ENCODE peak calls at places on chromosome 16, in four cellular contexts. P is uterus, V is foreskin fibroblast, I is fibroblast of lung. X is an unnamed sample.

GRCh38 chr16:28596840-28597691 is at the start of gene SULT1A2:
- DNase-seq in P (no peak), V (no peak), I (peak), X (no peak)

GRCh38 chr16:86752582-86753175 is 174.3 kb downstream of the FOXL1 start:
- DNase-seq in P (no peak), V (no peak), I (peak), X (no peak)

GRCh38 chr16:75497558-75497957 is 2.3 kb upstream of the CHST6 start:
- DNase-seq in P (no peak), V (no peak), I (peak), X (no peak)

GRCh38 chr16:50372611-50373344 is 4.0 kb upstream of the BRD7 start:
- DNase-seq in P (no peak), V (peak), I (no peak), X (no peak)

GRCh38 chr16:67504190-67505021 is 21.1 kb upstream of the AGRP start:
- DNase-seq in P (no peak), V (peak), I (peak), X (peak)

GRCh38 chr16:679808-680624 is at the start of gene STUB1:
- DNase-seq in P (peak), V (peak), I (peak), X (peak)

GRCh38 chr16:49345829-49346228 is 27.8 kb upstream of the C16orf78 start:
- DNase-seq in P (no peak), V (no peak), I (no peak), X (peak)

GRCh38 chr16:57666353-57667068 is 1.6 kb upstream of the ADGRG3 start:
- DNase-seq in P (no peak), V (no peak), I (no peak), X (no peak)

GRCh38 chr16:89289428-89290395 is 72.2 kb downstream of the ZNF778 start:
- DNase-seq in P (no peak), V (peak), I (peak), X (no peak)

GRCh38 chr16:10877472-10877946 is 507 bp downstream of the CIITA start:
- DNase-seq in P (no peak), V (no peak), I (no peak), X (no peak)

GRCh38 chr16:15644306-15644961 is 1.5 kb upstream of the MARF1 start:
- DNase-seq in P (no peak), V (peak), I (peak), X (peak)

GRCh38 chr16:23836404-23837291 is 865 bp downstream of the PRKCB start:
- DNase-seq in P (no peak), V (no peak), I (no peak), X (no peak)

GRCh38 chr16:85393674-85394510 is 219.2 kb upstream of the GSE1 start:
- DNase-seq in P (peak), V (peak), I (no peak), X (no peak)

GRCh38 chr16:88901718-88902337 is 35.4 kb upstream of the PABPN1L start:
- DNase-seq in P (no peak), V (no peak), I (no peak), X (no peak)

GRCh38 chr16:53261276-53261675 is 173.0 kb upstream of the RBL2 start:
- DNase-seq in P (no peak), V (no peak), I (no peak), X (no peak)

GRCh38 chr16:53257001-53257400 is 177.3 kb upstream of the RBL2 start:
- DNase-seq in P (no peak), V (peak), I (peak), X (no peak)

DNA sequence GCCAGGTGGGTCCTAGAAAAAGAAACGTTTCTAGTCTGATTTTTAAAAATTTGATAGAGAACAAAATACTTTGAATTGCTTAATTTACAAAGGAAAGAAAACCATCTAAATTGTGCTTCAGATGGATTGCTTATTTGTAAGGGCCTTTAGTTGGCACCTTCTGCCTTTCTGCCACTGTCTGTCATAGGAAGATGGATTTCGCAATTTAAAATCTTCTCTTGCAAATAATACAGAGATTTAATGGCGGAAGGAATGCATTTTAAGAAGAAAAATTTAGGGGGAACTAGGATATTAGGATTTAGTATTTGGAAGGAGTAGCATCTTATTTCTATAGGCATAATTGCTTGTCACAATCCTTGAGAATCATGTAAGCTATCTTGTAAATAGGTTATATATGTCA is 175.5 kb upstream of the RBL2 start:
- DNase-seq in P (no peak), V (no peak), I (no peak), X (no peak)
- H3K4me3 ChIP-seq in P (no peak), V (no peak), I (no peak), X (no peak)

DNA sequence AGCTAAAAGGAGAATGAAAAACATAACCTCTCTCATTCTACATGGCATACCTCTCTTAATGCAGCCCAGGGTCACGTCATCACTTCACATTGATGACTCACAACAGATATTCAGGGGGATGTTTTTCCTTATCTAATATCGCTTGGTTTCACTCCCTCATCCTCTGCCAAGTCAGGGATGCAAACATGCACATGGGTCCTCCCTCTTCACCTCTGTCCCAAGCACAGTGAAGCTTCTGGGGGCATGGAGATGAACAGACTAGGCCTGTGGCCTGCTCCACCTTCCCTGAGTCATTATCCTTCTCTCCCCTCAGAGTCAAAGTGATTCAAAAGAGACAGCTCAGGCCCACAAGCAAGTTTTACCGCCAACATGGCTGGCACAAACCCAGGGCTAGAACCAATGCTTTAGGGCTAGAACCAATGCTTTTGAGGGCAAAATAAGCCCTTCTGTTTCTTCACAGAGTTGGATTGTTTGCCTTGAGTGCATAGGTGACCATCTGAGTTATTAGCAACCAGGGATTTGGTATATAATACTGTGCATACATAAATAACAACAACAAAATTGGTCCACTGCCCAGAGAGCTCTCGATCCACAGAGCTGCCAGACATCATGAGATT is 2.2 kb upstream of the MT2A start:
- DNase-seq in P (peak), V (peak), I (peak), X (no peak)
- H3K4me3 ChIP-seq in P (no peak), V (no peak), I (no peak), X (no peak)

DNA sequence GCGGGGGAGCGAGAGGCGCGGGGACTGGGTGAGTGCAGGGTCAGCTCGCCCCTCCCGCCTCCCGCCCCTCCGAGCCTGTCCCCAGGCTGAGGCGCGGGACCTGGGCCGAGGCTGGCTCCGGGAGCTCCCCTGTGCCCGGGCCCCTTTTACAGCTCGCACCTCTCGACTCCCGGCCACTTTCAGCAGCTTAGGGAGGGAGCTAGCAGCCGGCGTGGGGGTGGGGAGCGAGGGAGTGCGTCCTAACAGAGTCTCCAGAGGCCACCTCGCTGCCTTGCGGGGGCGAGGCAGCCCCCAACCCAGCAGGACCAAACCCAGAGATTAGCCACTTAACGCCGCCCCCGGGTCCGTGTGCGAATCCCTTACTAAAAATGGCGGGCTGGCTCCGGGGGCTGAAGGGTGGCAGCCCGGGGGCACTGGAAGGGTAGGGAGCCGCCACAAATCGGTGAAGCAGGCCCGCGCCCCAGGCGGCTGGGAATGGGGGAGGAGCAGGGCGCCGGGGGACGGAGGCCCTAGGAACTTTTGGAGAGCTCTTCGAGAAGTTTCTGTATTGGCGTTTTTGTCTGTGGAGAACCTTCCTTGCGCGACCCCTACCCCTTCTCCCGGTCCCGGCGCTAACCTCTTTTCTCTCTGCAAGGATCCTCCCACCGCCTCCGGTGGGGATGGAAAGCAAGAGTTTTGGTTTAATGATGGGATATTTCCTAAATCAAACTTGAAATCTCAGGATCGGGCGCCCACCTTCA is 601 bp upstream of the IRX3 start:
- DNase-seq in P (no peak), V (no peak), I (no peak), X (peak)
- H3K4me3 ChIP-seq in P (peak), V (peak), I (no peak), X (peak)

GRCh38 chr16:68980695-68981315 is 124.6 kb upstream of the HAS3 start:
- DNase-seq in P (no peak), V (no peak), I (no peak), X (no peak)
- H3K4me3 ChIP-seq in P (no peak), V (no peak), I (no peak), X (no peak)

GRCh38 chr16:56643080-56643778 is 4.8 kb downstream of the MT1A start:
- DNase-seq in P (peak), V (peak), I (peak), X (peak)
- H3K4me3 ChIP-seq in P (peak), V (peak), I (no peak), X (no peak)